ENCODE peak calls at places on chromosomes 4 and X, in ten cellular contexts. X is endothelial cell; Z is stimulated activated CD4-positive, alpha-beta T cell treated with anti-CD3 and anti-CD28 coated beads, Interleukin-12 subunit alpha, Interleukin-12 subunit beta, amount 100 ng/mL, for 48 hours; Y is HCEC 1CT; C is A172; T is CD4-positive, CD25-positive, alpha-beta regulatory T cell; N is naive thymus-derived CD8-positive, alpha-beta T cell; O is adipocyte; U is NCI-H2081; K is neuronal stem cell. R is an unnamed sample.

GRCh38 chr4:150960079-150960478 is 55.0 kb downstream of the LRBA start:
- DNase-seq in X (no peak), Z (no peak), Y (peak), C (peak), T (no peak), N (no peak), O (peak), U (peak), K (no peak), R (no peak)

GRCh38 chr4:163482197-163482596 is 8.6 kb upstream of the TKTL2 start:
- DNase-seq in X (no peak), Z (no peak), Y (no peak), C (no peak), T (no peak), N (no peak), O (no peak), U (no peak), K (no peak), R (no peak)

GRCh38 chr4:11427201-11427996 is 1.3 kb downstream of the HS3ST1 start:
- DNase-seq in X (no peak), Z (no peak), Y (no peak), C (no peak), T (no peak), N (no peak), O (no peak), U (no peak), K (peak), R (peak)

GRCh38 chr4:566508-567295 is 9.4 kb downstream of the TMEM271 start:
- DNase-seq in X (no peak), Z (no peak), Y (no peak), C (no peak), T (no peak), N (no peak), O (no peak), U (no peak), K (no peak), R (no peak)

GRCh38 chr4:185068837-185069236 is 50.5 kb downstream of the HELT start:
- DNase-seq in X (peak), Z (no peak), Y (no peak), C (no peak), T (no peak), N (no peak), O (no peak), U (no peak), K (no peak), R (no peak)

GRCh38 chr4:154958121-154958520 is 177.0 kb downstream of the RBM46 start:
- DNase-seq in X (no peak), Z (no peak), Y (no peak), C (no peak), T (no peak), N (no peak), O (no peak), U (no peak), K (no peak), R (no peak)

GRCh38 chrX:30246769-30247489 is at the start of gene MAGEB1:
- DNase-seq in X (no peak), Z (no peak), Y (no peak), C (no peak), T (no peak), N (no peak), O (no peak), U (no peak), K (no peak), R (no peak)

GRCh38 chr4:1194028-1194900 is 21.9 kb upstream of the SPON2 start:
- DNase-seq in X (peak), Z (no peak), Y (peak), C (no peak), T (no peak), N (no peak), O (no peak), U (no peak), K (no peak), R (peak)

GRCh38 chrX:150575415-150575814 is 7.0 kb downstream of the MTM1 start:
- DNase-seq in X (no peak), Z (peak), Y (peak), C (peak), T (no peak), N (peak), O (peak), U (no peak), K (no peak), R (no peak)

R was measured in ecto neural progenitor cell.